ENCODE peak calls at places on chromosomes 2 and 18, in nine cellular contexts. B, Y, X, H, F, I, T, K and A are unnamed samples.

GRCh38 chr2:23606968-23607367 is 222.0 kb downstream of the KLHL29 start:
- DNase-seq in B (no peak), Y (peak; percentile 81), X (no peak), H (no peak), F (no peak), I (no peak), T (no peak), K (no peak), A (peak; percentile 3)

GRCh38 chr2:207385903-207386302 is 143.9 kb upstream of the CREB1 start:
- DNase-seq in B (no peak), Y (peak; percentile 81), X (no peak), H (no peak), F (no peak), I (no peak), T (no peak), K (no peak), A (no peak)

GRCh38 chr2:238864207-238865014 is 16.5 kb downstream of the TWIST2 start:
- DNase-seq in B (no peak), Y (peak; percentile 99), X (no peak), H (peak; percentile 36), F (no peak), I (peak; percentile 19), T (no peak), K (peak; percentile 79), A (peak; percentile 94)

GRCh38 chr2:99485411-99485810 is 4.4 kb downstream of the REV1 start:
- DNase-seq in B (no peak), Y (no peak), X (no peak), H (no peak), F (no peak), I (no peak), T (no peak), K (no peak), A (no peak)

GRCh38 chr18:63320690-63321265 is 1.2 kb upstream of the BCL2 start:
- DNase-seq in B (peak; percentile 32), Y (peak; percentile 46), X (peak; percentile 50), H (peak; percentile 64), F (peak; percentile 58), I (peak; percentile 23), T (peak; percentile 49), K (peak; percentile 19), A (peak; percentile 57)

GRCh38 chr2:145759228-145759940 is 1239.5 kb upstream of the ZEB2 start:
- DNase-seq in B (no peak), Y (peak; percentile 54), X (no peak), H (no peak), F (no peak), I (no peak), T (no peak), K (no peak), A (no peak)

GRCh38 chr2:44364604-44365003 is 2.9 kb downstream of the CAMKMT start:
- DNase-seq in B (peak; percentile 41), Y (no peak), X (no peak), H (no peak), F (no peak), I (no peak), T (no peak), K (no peak), A (no peak)

GRCh38 chr18:60022671-60023276 is 123.0 kb downstream of the PMAIP1 start:
- DNase-seq in B (no peak), Y (peak; percentile 75), X (no peak), H (no peak), F (no peak), I (no peak), T (no peak), K (no peak), A (no peak)

GRCh38 chr18:24212939-24213338 is 74.1 kb downstream of the CABYR start:
- DNase-seq in B (no peak), Y (peak; percentile 98), X (no peak), H (no peak), F (no peak), I (no peak), T (no peak), K (no peak), A (no peak)

GRCh38 chr2:185255566-185255965 is 483.0 kb upstream of the FSIP2 start:
- DNase-seq in B (no peak), Y (peak; percentile 25), X (no peak), H (no peak), F (no peak), I (no peak), T (no peak), K (no peak), A (no peak)

GRCh38 chr2:36770542-36771287 is 74.2 kb downstream of the VIT start:
- DNase-seq in B (peak; percentile 77), Y (peak; percentile 15), X (no peak), H (no peak), F (peak; percentile 19), I (no peak), T (peak; percentile 63), K (no peak), A (no peak)

GRCh38 chr2:105909215-105909614 is 164.5 kb downstream of the NCK2 start:
- DNase-seq in B (no peak), Y (no peak), X (no peak), H (no peak), F (no peak), I (no peak), T (no peak), K (no peak), A (no peak)

GRCh38 chr2:3535467-3535793 is 16.1 kb upstream of the ADI1 start:
- DNase-seq in B (no peak), Y (no peak), X (no peak), H (no peak), F (peak; percentile 49), I (no peak), T (no peak), K (no peak), A (no peak)

GRCh38 chr2:3535794-3536681 is 16.7 kb upstream of the ADI1 start:
- DNase-seq in B (peak; percentile 50), Y (peak; percentile 93), X (no peak), H (peak; percentile 35), F (no peak), I (peak; percentile 31), T (no peak), K (peak; percentile 46), A (peak; percentile 80)

GRCh38 chr2:3539836-3540235 is 18.3 kb downstream of the RNASEH1 start:
- DNase-seq in B (peak; percentile 20), Y (no peak), X (no peak), H (no peak), F (no peak), I (no peak), T (no peak), K (no peak), A (no peak)

GRCh38 chr2:3534251-3534814 is 15.0 kb upstream of the ADI1 start:
- DNase-seq in B (no peak), Y (no peak), X (no peak), H (no peak), F (no peak), I (no peak), T (no peak), K (no peak), A (no peak)

DNA sequence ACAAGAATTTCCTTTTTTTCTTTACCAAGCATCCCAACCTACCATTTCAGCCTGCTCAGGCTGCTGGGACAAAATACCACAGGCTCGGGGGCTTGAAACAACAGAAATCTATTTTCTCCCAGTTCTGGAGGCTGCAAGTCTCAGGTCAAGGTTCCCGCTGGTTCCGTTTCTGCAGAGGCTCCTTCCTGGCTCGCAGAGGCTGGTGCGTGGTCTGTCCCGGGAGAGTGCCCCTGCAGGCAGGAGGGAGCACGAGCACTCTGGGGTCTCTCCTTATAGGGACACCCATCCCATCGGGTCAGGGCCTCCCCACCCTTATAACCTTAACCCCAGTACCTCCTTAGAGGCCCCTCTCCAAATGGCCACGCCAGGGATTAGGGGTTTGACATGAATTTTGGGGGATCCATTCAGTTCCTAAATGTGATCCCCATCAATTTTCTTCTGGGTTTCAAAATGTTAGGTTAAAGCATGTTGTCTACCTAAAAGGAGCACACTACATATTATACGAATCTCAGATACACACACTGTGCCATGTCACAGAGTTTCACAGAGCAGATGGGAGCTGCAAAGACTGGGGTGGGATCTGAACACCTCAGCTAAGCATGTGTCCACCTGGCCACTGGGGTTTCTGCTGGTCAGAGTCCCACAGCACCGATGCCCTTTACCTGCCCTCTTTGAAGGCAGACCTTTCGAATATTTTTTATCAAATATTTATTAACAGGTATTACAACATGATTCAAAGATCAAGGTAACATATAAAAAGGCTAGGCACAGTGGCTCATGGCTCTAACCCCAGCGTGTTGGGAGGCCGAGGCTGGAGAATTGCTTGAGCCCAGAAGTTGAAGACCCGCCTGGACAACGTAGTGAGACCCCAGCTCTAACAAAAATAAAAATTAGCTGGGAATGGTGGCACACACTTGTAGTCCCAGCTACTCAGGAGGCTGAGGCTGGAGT is 17.6 kb upstream of the ADI1 start:
- DNase-seq in B (peak; percentile 79), Y (peak; percentile 62), X (no peak), H (peak; percentile 19), F (peak; percentile 53), I (no peak), T (peak; percentile 51), K (no peak), A (peak; percentile 80)
- TF ChIP-seq CTCF in B (peak; percentile 70), Y (peak; percentile 65), X (no peak), H (no peak), F (no peak), I (no peak), T (no peak), K (peak; percentile 46), A (peak; percentile 50)

DNA sequence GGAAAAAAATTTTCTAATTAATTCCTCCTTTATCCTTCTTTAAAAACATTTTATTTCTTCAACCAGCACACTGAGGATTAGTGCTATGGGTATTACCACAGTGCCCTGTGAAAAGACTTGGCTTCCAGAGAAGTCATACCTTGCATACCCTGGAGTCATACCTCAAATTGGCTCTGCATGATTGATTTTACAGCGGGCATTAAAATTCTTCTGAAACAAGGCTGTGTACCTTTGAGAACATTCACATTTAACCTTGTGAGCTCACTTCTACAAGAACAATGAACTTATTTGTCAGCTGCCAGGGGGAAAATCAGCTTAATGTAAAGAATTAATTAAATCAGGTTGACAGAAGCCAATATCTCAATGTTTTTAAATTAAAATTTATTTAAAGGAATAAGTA is 44.6 kb downstream of the SLC35F5 start:
- DNase-seq in B (no peak), Y (no peak), X (no peak), H (no peak), F (no peak), I (no peak), T (no peak), K (no peak), A (no peak)
- TF ChIP-seq CTCF in B (no peak), Y (no peak), X (no peak), H (no peak), F (no peak), I (no peak), T (no peak), K (no peak), A (no peak)

DNA sequence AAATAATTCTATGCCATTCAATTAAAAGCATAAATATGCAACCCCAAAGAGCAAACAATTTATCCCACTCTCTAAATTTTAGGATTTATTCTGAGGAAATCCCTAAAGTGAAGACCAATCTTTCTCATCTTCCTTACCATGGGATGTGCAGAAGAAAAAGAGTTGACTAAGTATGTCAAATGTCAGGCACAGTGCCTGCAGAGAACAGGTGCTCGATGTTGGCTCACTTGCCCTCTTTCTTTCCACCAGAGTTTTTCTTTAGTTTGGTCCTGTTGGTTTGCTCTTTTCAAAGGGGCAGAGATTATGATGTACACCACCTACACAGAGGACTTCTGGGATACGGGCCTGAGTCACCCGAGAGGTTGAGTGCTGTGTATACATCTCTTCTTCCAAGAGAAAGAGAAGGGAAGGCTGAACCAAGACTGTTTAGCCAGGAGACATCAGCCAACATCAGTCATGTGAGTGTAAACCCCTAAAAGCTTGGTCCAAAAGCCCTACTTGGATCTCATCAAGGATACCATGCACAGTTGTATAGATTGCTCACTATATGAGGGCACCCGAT is 51.7 kb downstream of the SUMO1 start:
- DNase-seq in B (no peak), Y (peak; percentile 20), X (no peak), H (no peak), F (no peak), I (no peak), T (no peak), K (no peak), A (no peak)
- TF ChIP-seq CTCF in B (no peak), Y (no peak), X (no peak), H (no peak), F (no peak), I (no peak), T (no peak), K (no peak), A (no peak)

GRCh38 chr2:229774237-229774636 is 59.9 kb upstream of the DNER start:
- DNase-seq in B (no peak), Y (no peak), X (no peak), H (no peak), F (no peak), I (no peak), T (no peak), K (no peak), A (no peak)
- TF ChIP-seq CTCF in B (no peak), Y (no peak), X (no peak), H (no peak), F (no peak), I (no peak), T (no peak), K (no peak), A (no peak)